ENCODE peak calls at places on chromosomes 5 and 9, in five cellular contexts. F is activated effector memory CD4-positive, alpha-beta T cell treated with Interleukin-2 at 50 U/mL for 16 hours; X is GM19239; V is NCI-H2029; P is HTR-8/SVneo. S is an unnamed sample.

GRCh38 chr5:163759000-163759730 is 253.7 kb downstream of the MAT2B start:
- DNase-seq in F (no peak), X (no peak), V (no peak), P (no peak), S (no peak)

GRCh38 chr9:99465231-99465891 is 243.3 kb downstream of the SEC61B start:
- DNase-seq in F (no peak), X (no peak), V (no peak), P (no peak), S (no peak)

GRCh38 chr9:35993976-35994720 is 36.2 kb upstream of the OR2S2 start:
- DNase-seq in F (no peak), X (no peak), V (no peak), P (no peak), S (no peak)

GRCh38 chr9:38047301-38048251 is 21.5 kb downstream of the SHB start:
- DNase-seq in F (no peak), X (no peak), V (peak), P (peak), S (peak)

GRCh38 chr5:147751156-147751830 is 31.2 kb downstream of the JAKMIP2 start:
- DNase-seq in F (no peak), X (no peak), V (no peak), P (no peak), S (peak)

GRCh38 chr5:57171818-57172465 is 1.9 kb upstream of the GPBP1 start:
- DNase-seq in F (no peak), X (no peak), V (no peak), P (no peak), S (no peak)

GRCh38 chr5:79774171-79774854 is 84.7 kb downstream of the CMYA5 start:
- DNase-seq in F (no peak), X (no peak), V (no peak), P (peak), S (no peak)

GRCh38 chr5:116530276-116530675 is 44.3 kb downstream of the SEMA6A start:
- DNase-seq in F (no peak), X (no peak), V (no peak), P (no peak), S (no peak)

GRCh38 chr5:171764265-171764664 is 21.4 kb upstream of the SMIM23 start:
- DNase-seq in F (no peak), X (no peak), V (no peak), P (no peak), S (no peak)

GRCh38 chr9:14321517-14322125 is 7.7 kb upstream of the NFIB start:
- DNase-seq in F (no peak), X (no peak), V (no peak), P (no peak), S (no peak)

GRCh38 chr5:140346348-140347221 is at the start of gene HBEGF:
- DNase-seq in F (peak), X (peak), V (peak), P (peak), S (peak)

GRCh38 chr9:18806277-18806676 is 226.7 kb downstream of the SAXO1 start:
- DNase-seq in F (no peak), X (no peak), V (no peak), P (no peak), S (no peak)

GRCh38 chr5:156835905-156836304 is 14.2 kb upstream of the PPP1R2B start:
- DNase-seq in F (no peak), X (no peak), V (peak), P (no peak), S (no peak)

GRCh38 chr5:131854134-131854533 is 57.3 kb upstream of the FNIP1 start:
- DNase-seq in F (no peak), X (no peak), V (no peak), P (no peak), S (no peak)

GRCh38 chr9:14349818-14350333 is 35.9 kb upstream of the NFIB start:
- DNase-seq in F (no peak), X (no peak), V (no peak), P (no peak), S (no peak)

GRCh38 chr9:84697494-84698114 is 28.1 kb downstream of the NTRK2 start:
- DNase-seq in F (peak), X (peak), V (peak), P (peak), S (peak)

GRCh38 chr5:181167814-181168488 is 20.6 kb downstream of the OR2V2 start:
- DNase-seq in F (no peak), X (no peak), V (no peak), P (no peak), S (no peak)

GRCh38 chr5:162806195-162806594 is 631.2 kb upstream of the CCNG1 start:
- DNase-seq in F (no peak), X (no peak), V (no peak), P (no peak), S (no peak)

GRCh38 chr5:33810491-33811120 is 81.2 kb downstream of the ADAMTS12 start:
- DNase-seq in F (no peak), X (no peak), V (no peak), P (no peak), S (no peak)

GRCh38 chr9:131608469-131609115 is 63.3 kb downstream of the PRRT1B start:
- DNase-seq in F (no peak), X (no peak), V (no peak), P (peak), S (no peak)

GRCh38 chr9:73714294-73714693 is 562.6 kb downstream of the ANXA1 start:
- DNase-seq in F (no peak), X (no peak), V (no peak), P (peak), S (no peak)

GRCh38 chr5:74875994-74876791 is 10.0 kb upstream of the FAM169A start:
- DNase-seq in F (no peak), X (no peak), V (no peak), P (no peak), S (no peak)

GRCh38 chr5:91670565-91670964 is 287.4 kb upstream of the ARRDC3 start:
- DNase-seq in F (no peak), X (no peak), V (no peak), P (no peak), S (no peak)

GRCh38 chr9:38467404-38467803 is 43.1 kb upstream of the IGFBPL1 start:
- DNase-seq in F (no peak), X (no peak), V (no peak), P (no peak), S (no peak)

GRCh38 chr5:34652466-34652865 is 3.7 kb upstream of the RAI14 start:
- DNase-seq in F (no peak), X (no peak), V (no peak), P (no peak), S (no peak)

GRCh38 chr9:72315510-72316287 is 49.3 kb downstream of the ZFAND5 start:
- DNase-seq in F (no peak), X (no peak), V (peak), P (no peak), S (no peak)

GRCh38 chr9:20989923-20990341 is 41.5 kb downstream of the HACD4 start:
- DNase-seq in F (no peak), X (no peak), V (no peak), P (no peak), S (no peak)

GRCh38 chr5:96297867-96298266 is 135.2 kb downstream of the PCSK1 start:
- DNase-seq in F (no peak), X (no peak), V (no peak), P (no peak), S (no peak)

GRCh38 chr5:148436029-148436428 is 52.3 kb downstream of the FBXO38 start:
- DNase-seq in F (no peak), X (no peak), V (no peak), P (no peak), S (no peak)

GRCh38 chr9:128118472-128118857 is 9.1 kb downstream of the PTGES2 start:
- DNase-seq in F (no peak), X (no peak), V (no peak), P (no peak), S (no peak)

GRCh38 chr5:96377167-96377566 is 55.9 kb downstream of the PCSK1 start:
- DNase-seq in F (no peak), X (no peak), V (no peak), P (no peak), S (no peak)

GRCh38 chr5:32332971-32333370 is 20.2 kb upstream of the MTMR12 start:
- DNase-seq in F (no peak), X (no peak), V (no peak), P (no peak), S (no peak)

GRCh38 chr9:127707766-127708165 is 978 bp downstream of the CFAP157 start:
- DNase-seq in F (peak), X (no peak), V (no peak), P (no peak), S (no peak)

GRCh38 chr9:14030350-14030823 is 283.6 kb downstream of the NFIB start:
- DNase-seq in F (no peak), X (no peak), V (no peak), P (peak), S (peak)

GRCh38 chr5:124436294-124436693 is 310.1 kb downstream of the ZNF608 start:
- DNase-seq in F (no peak), X (no peak), V (no peak), P (no peak), S (no peak)

GRCh38 chr9:120236596-120236995 is 343.4 kb downstream of the CDK5RAP2 start:
- DNase-seq in F (no peak), X (no peak), V (no peak), P (no peak), S (no peak)

S was measured in NCI-H510A.